ENCODE peak calls at places on chromosomes 13 and 19, in five cellular contexts. A, S, G, N and F are unnamed samples.

GRCh38 chr13:113907637-113908617 is 44.1 kb upstream of the GAS6 start:
- DNase-seq in A (peak; percentile 50), N (peak; percentile 27), S (no peak), G (peak; percentile 96), F (peak; percentile 31)

GRCh38 chr13:35469781-35470380 is 6.6 kb downstream of the MAB21L1 start:
- DNase-seq in G (no peak), S (no peak), N (no peak), A (no peak), F (no peak)

GRCh38 chr19:10662384-10663251 is 8.5 kb downstream of the ILF3 start:
- DNase-seq in S (no peak), N (no peak), G (no peak), A (no peak), F (no peak)

GRCh38 chr13:30792257-30793000 is 57.1 kb downstream of the ALOX5AP start:
- DNase-seq in N (peak; percentile 55), G (peak; percentile 78), A (peak; percentile 78), S (peak; percentile 77), F (peak; percentile 91)

GRCh38 chr13:113955235-113955634 is 18.6 kb downstream of the C13orf46 start:
- DNase-seq in S (no peak), A (no peak), G (no peak), N (no peak), F (no peak)

GRCh38 chr13:64709079-64709478 is 2521.1 kb downstream of the PCDH9 start:
- DNase-seq in N (no peak), A (no peak), S (no peak), G (no peak), F (no peak)

GRCh38 chr13:85603735-85604134 is 195.5 kb downstream of the SLITRK6 start:
- DNase-seq in S (no peak), N (no peak), A (no peak), G (no peak), F (no peak)

GRCh38 chr13:51978836-51979556 is 32.3 kb downstream of the ATP7B start:
- DNase-seq in G (no peak), N (no peak), S (no peak), A (no peak), F (no peak)

GRCh38 chr13:21703846-21704245 is 33.0 kb downstream of the FGF9 start:
- DNase-seq in G (no peak), S (no peak), A (no peak), N (no peak), F (peak; percentile 11)

GRCh38 chr19:5773276-5773675 is 11.3 kb downstream of the PRR22 start:
- DNase-seq in A (no peak), G (no peak), S (no peak), N (no peak), F (no peak)

GRCh38 chr13:105340061-105340606 is 1195.3 kb downstream of the EFNB2 start:
- DNase-seq in S (no peak), A (no peak), N (no peak), G (no peak), F (no peak)

GRCh38 chr13:98216135-98216565 is 39.1 kb upstream of the RNF113B start:
- DNase-seq in N (peak; percentile 46), G (peak; percentile 29), A (no peak), S (peak; percentile 39), F (no peak)

GRCh38 chr13:48559638-48560320 is 26.9 kb upstream of the RCBTB2 start:
- DNase-seq in A (no peak), G (peak; percentile 81), N (no peak), S (no peak), F (peak; percentile 21)

GRCh38 chr19:3868770-3869456 is at the start of gene ZFR2:
- DNase-seq in N (no peak), A (no peak), G (no peak), S (no peak), F (no peak)

GRCh38 chr13:73934771-73935170 is 199.4 kb downstream of the KLF12 start:
- DNase-seq in S (no peak), N (no peak), G (no peak), A (no peak), F (no peak)

GRCh38 chr19:29067831-29068230 is 145.1 kb downstream of the UQCRFS1 start:
- DNase-seq in N (no peak), G (no peak), S (no peak), A (no peak), F (no peak)

GRCh38 chr13:57636811-57637210 is 5.3 kb downstream of the PCDH17 start:
- DNase-seq in S (no peak), G (no peak), A (no peak), N (no peak), F (no peak)

GRCh38 chr13:91398413-91399188 is at the start of gene GPC5:
- DNase-seq in S (peak; percentile 75), A (peak; percentile 67), N (peak; percentile 83), G (peak; percentile 46), F (peak; percentile 79)

GRCh38 chr19:32322541-32322940 is 22.9 kb upstream of the ZNF507 start:
- DNase-seq in S (no peak), N (no peak), A (no peak), G (peak; percentile 24), F (no peak)

GRCh38 chr19:18773682-18774081 is 17.4 kb downstream of the COMP start:
- DNase-seq in G (no peak), S (no peak), A (no peak), N (no peak), F (no peak)

GRCh38 chr13:93776936-93777335 is 550.3 kb downstream of the GPC6 start:
- DNase-seq in G (peak; percentile 12), A (no peak), S (no peak), N (no peak), F (no peak)

GRCh38 chr13:47869780-47870179 is 131.3 kb downstream of the SUCLA2 start:
- DNase-seq in S (no peak), A (no peak), G (peak; percentile 63), N (no peak), F (no peak)

GRCh38 chr13:58991826-58992477 is 1171.8 kb downstream of the DIAPH3 start:
- DNase-seq in N (no peak), A (no peak), S (no peak), G (peak; percentile 70), F (peak; percentile 5)

GRCh38 chr19:15532779-15533521 is 24.6 kb downstream of the CYP4F22 start:
- DNase-seq in A (no peak), S (no peak), N (no peak), G (no peak), F (peak; percentile 60)

GRCh38 chr19:30557927-30558557 is 185.9 kb downstream of the ZNF536 start:
- DNase-seq in S (no peak), A (no peak), N (no peak), G (no peak), F (no peak)

GRCh38 chr19:48858984-48859710 is 9.3 kb downstream of the PLEKHA4 start:
- DNase-seq in G (no peak), N (peak; percentile 74), S (peak; percentile 40), A (no peak), F (no peak)

GRCh38 chr13:33285420-33286124 is at the start of gene STARD13:
- DNase-seq in G (peak; percentile 98), A (peak; percentile 94), N (peak; percentile 95), S (peak; percentile 94), F (peak; percentile 94)

GRCh38 chr19:35063940-35064818 is 22.7 kb downstream of the HPN start:
- DNase-seq in N (no peak), A (no peak), S (no peak), G (peak; percentile 78), F (peak; percentile 63)

GRCh38 chr13:77988355-77988754 is 69.7 kb upstream of the EDNRB start:
- DNase-seq in A (no peak), S (no peak), G (no peak), N (no peak), F (no peak)

GRCh38 chr19:33818426-33818825 is 21.8 kb downstream of the KCTD15 start:
- DNase-seq in G (no peak), S (no peak), N (no peak), A (no peak), F (no peak)

GRCh38 chr13:35770756-35771291 is 294.3 kb upstream of the MAB21L1 start:
- DNase-seq in A (no peak), G (no peak), S (no peak), N (no peak), F (no peak)

GRCh38 chr13:99655351-99656091 is 154.2 kb downstream of the TM9SF2 start:
- DNase-seq in N (no peak), A (no peak), G (peak; percentile 86), S (no peak), F (peak; percentile 78)
- H3K27ac ChIP-seq in N (no peak overlapping the region), A (no peak overlapping the region), G (no peak overlapping the region), S (no peak overlapping the region), F (peak overlapping the region; percentile 62)

DNA sequence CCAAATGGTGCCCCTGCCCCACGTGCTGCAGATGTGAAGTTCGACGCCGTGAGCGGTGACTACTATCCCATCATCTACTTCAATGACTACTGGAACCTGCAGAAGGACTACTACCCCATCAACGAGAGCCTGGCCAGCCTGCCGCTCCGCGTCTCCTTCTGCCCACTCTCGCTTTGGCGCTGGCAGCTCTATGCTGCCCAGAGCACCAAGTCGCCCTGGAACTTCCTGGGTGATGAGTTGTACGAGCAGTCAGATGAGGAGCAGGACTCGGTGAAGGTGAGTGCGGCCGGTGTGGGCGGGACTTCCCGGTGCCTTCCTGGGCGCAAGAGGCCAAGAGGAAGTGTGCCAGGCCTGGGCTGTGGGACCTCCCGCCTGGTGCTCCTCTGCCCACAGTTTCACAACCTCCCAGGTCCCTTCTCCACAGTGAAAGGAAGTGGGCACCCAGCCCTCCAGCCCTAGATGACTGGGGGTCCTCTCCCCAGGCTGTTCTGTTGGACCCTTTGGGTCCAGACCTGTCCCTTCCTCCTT is 14.1 kb upstream of the RELB start:
- DNase-seq in G (no peak), A (no peak), S (no peak), N (no peak), F (no peak)
- H3K27ac ChIP-seq in G (no peak overlapping the region), A (no peak overlapping the region), S (no peak overlapping the region), N (no peak overlapping the region), F (peak overlapping the region; percentile 17)

GRCh38 chr13:45178349-45179142 is 22.3 kb downstream of the KCTD4 start:
- DNase-seq in S (no peak), G (no peak), A (no peak), N (no peak), F (no peak)
- H3K27ac ChIP-seq in S (no peak overlapping the region), G (no peak overlapping the region), A (no peak overlapping the region), N (no peak overlapping the region), F (no peak overlapping the region)

GRCh38 chr19:2039959-2040646 is 10.9 kb downstream of the MKNK2 start:
- DNase-seq in A (peak; percentile 29), G (no peak), S (no peak), N (no peak), F (no peak)

GRCh38 chr19:2040647-2041435 is 10.2 kb downstream of the MKNK2 start:
- DNase-seq in G (no peak), S (no peak), N (no peak), A (peak; percentile 21), F (no peak)

GRCh38 chr19:2038284-2039081 is 12.6 kb downstream of the MKNK2 start:
- DNase-seq in S (no peak), G (no peak), N (no peak), A (no peak), F (no peak)

GRCh38 chr19:2037676-2038255 is 13.3 kb downstream of the MKNK2 start:
- DNase-seq in N (no peak), A (no peak), S (peak; percentile 16), G (no peak), F (no peak)

GRCh38 chr19:2039082-2039958 is 11.7 kb downstream of the MKNK2 start:
- DNase-seq in G (no peak), A (no peak), N (no peak), S (no peak), F (no peak)
- H3K27ac ChIP-seq in G (no peak overlapping the region), A (no peak overlapping the region), N (no peak overlapping the region), S (peak overlapping the region; percentile 100), F (peak overlapping the region; percentile 100)

GRCh38 chr19:53467138-53467502 is 413 bp upstream of the ZNF813 start:
- DNase-seq in S (peak; percentile 19), A (no peak), G (no peak), N (no peak), F (no peak)
- H3K27ac ChIP-seq in S (peak overlapping the region; percentile 79), A (peak overlapping the region; percentile 15), G (no peak overlapping the region), N (peak overlapping the region; percentile 40), F (peak overlapping the region; percentile 72)